ENCODE peak calls at places on chromosome 7, in eight cellular contexts. U is suprapubic skin, O is lower leg skin, Y is IMR-90, K is A549, N is erythroblast, F is body of pancreas, R is H1. Z is an unnamed sample.

GRCh38 chr7:42198974-42199668 is 37.9 kb downstream of the GLI3 start:
- DNase-seq in U (no peak), O (no peak), Y (no peak), K (no peak), N (no peak), F (no peak), R (no peak), Z (no peak)

GRCh38 chr7:66443946-66444345 is 184.7 kb upstream of the KCTD7 start:
- DNase-seq in U (no peak), O (no peak), Y (no peak), K (no peak), N (no peak), F (no peak), R (no peak), Z (no peak)

GRCh38 chr7:30406664-30407425 is 71.7 kb downstream of the NOD1 start:
- DNase-seq in U (no peak), O (peak), Y (no peak), K (no peak), N (no peak), F (no peak), R (no peak), Z (no peak)

GRCh38 chr7:75725306-75725705 is 13.4 kb downstream of the HIP1 start:
- DNase-seq in U (no peak), O (no peak), Y (no peak), K (no peak), N (no peak), F (no peak), R (no peak), Z (no peak)

GRCh38 chr7:12770227-12770975 is 83.0 kb downstream of the ARL4A start:
- DNase-seq in U (no peak), O (no peak), Y (no peak), K (peak), N (no peak), F (peak), R (no peak), Z (no peak)

GRCh38 chr7:5526190-5527037 is 102.8 kb upstream of the TNRC18 start:
- DNase-seq in U (no peak), O (peak), Y (peak), K (peak), N (peak), F (peak), R (no peak), Z (no peak)

GRCh38 chr7:156816943-156817572 is 75.9 kb downstream of the LMBR1 start:
- DNase-seq in U (no peak), O (no peak), Y (peak), K (no peak), N (peak), F (no peak), R (no peak), Z (no peak)

GRCh38 chr7:133134810-133135209 is 52.9 kb upstream of the CHCHD3 start:
- DNase-seq in U (no peak), O (no peak), Y (no peak), K (no peak), N (no peak), F (no peak), R (no peak), Z (no peak)

GRCh38 chr7:17769918-17770317 is 170.4 kb downstream of the SNX13 start:
- DNase-seq in U (no peak), O (peak), Y (peak), K (peak), N (peak), F (peak), R (peak), Z (peak)

GRCh38 chr7:155785536-155785935 is 26.7 kb downstream of the SHH start:
- DNase-seq in U (peak), O (no peak), Y (peak), K (no peak), N (no peak), F (no peak), R (no peak), Z (no peak)

GRCh38 chr7:9083837-9084236 is 650.4 kb downstream of the NXPH1 start:
- DNase-seq in U (no peak), O (no peak), Y (no peak), K (no peak), N (no peak), F (no peak), R (no peak), Z (no peak)

GRCh38 chr7:82699773-82700186 is 256.2 kb upstream of the CACNA2D1 start:
- DNase-seq in U (no peak), O (peak), Y (peak), K (peak), N (no peak), F (no peak), R (no peak), Z (no peak)

GRCh38 chr7:149217570-149217969 is 21.9 kb upstream of the ZNF212 start:
- DNase-seq in U (no peak), O (no peak), Y (no peak), K (no peak), N (no peak), F (no peak), R (no peak), Z (no peak)
- TF ChIP-seq POLR2A in U (no peak), O (no peak), Y (no peak), K (no peak), N (no peak), F (no peak), R (no peak), Z (no peak)

DNA sequence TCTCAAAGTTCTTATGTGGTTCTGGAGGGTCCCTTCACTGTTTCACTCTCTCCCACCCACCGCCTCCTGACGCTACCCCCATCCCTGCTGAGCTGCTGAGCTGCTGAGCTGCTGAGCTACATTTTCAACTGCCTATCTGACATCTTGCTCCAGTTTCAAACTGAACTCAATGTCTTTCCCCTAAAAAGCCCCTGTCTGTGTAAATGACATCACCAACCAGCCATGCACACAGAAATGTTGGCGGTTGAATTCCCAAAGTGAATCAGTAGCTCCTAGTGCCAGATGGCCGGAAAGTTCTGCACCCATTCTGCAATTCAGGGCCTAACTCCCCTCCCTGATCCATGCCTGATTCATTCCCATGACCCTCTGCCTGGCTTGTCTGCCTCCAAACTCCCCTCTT is 71.2 kb downstream of the WNT2 start:
- DNase-seq in U (no peak), O (no peak), Y (peak), K (no peak), N (no peak), F (no peak), R (no peak), Z (no peak)
- TF ChIP-seq POLR2A in U (no peak), O (no peak), Y (no peak), K (no peak), N (no peak), F (no peak), R (no peak), Z (no peak)

DNA sequence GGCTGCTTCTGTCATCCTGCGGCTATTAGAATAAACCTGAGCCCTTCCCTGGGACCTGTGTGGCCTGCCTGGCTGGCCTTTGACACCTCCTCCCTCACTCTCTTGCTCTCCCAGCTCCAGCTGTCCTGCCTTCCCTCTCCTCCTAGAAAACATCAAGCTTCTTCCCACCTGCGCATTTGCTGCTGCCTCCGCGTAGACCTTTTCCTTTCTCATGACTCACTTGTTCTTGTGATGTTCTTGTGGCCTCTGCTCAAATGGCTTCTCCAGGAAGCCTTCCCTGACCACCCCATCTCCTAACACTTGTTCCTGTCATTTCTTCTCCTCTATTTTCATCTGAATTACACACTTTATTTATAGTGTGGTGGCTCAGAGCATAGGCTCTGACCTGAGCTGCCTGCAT is 57.5 kb downstream of the EEPD1 start:
- DNase-seq in U (no peak), O (no peak), Y (peak), K (no peak), N (no peak), F (no peak), R (no peak), Z (no peak)
- TF ChIP-seq POLR2A in U (no peak), O (no peak), Y (no peak), K (no peak), N (no peak), F (no peak), R (no peak), Z (no peak)

DNA sequence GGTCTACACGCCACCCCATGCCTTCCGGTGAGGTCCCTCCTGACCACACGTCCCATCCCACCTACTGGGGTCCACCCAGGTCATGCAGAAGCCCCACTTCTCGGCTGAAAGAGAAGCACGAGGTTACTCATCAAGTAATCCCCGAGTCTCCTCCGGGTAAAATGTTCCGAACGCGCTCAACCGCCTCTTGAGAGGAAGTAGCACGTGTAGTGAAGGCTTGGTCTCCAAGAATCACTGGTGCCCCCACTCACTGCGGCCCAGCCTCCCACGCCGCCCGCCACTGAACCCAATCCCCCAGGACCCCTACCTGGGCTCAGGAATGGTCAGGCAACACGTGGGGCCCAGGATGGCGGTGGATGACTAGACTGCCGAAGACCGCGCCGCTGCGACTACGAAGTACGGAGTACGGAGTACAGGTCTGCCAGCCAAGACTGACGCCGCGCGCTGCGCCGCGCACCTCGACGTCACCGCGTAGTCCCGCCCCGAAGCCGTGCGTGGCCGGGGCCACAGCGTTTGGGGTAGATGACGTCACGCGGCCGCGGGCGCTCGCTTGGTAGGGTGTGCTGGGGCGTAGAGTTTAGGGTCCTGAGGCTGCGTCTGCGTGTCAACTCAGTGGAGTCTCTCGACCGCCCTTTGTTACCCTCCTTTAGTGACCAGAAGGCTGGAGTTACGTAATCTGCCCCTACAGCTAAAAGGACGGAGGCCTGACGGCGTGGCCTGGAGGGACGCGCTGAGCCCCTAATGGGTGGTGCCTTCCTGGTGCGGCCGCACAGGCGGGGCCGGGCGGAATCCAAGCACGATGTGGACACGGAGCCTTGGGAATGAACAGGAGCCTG is 7.6 kb upstream of the MYO1G start:
- DNase-seq in U (peak), O (peak), Y (peak), K (peak), N (peak), F (peak), R (peak), Z (peak)
- TF ChIP-seq POLR2A in U (peak), O (no peak), Y (peak), K (peak), N (peak), F (peak), R (peak), Z (peak)

DNA sequence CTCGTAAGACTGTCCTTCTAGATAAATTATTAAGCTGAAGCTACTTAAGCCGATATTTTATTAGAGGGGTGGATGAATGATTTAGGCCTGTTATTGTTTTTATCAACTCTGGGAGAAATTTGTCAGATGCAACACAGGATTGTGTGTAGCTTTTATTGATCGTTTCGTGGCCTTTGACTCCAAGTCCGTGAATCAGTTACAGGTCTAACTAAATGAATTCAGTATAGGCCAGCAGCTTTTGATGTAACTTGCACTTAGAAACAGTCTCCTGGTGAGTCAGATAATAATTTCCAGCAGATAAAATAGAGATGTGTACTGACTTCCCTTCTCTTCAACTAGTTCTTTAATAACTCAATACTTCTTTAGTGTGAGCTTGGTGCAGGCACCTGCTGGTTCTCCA is 341.7 kb upstream of the SMIM30 start:
- DNase-seq in U (no peak), O (no peak), Y (no peak), K (no peak), N (no peak), F (peak), R (no peak), Z (no peak)
- TF ChIP-seq POLR2A in U (no peak), O (no peak), Y (no peak), K (no peak), N (no peak), F (no peak), R (no peak), Z (no peak)

GRCh38 chr7:26197153-26198115 is 3.1 kb downstream of the HNRNPA2B1 start:
- DNase-seq in U (no peak), O (no peak), Y (no peak), K (no peak), N (no peak), F (no peak), R (no peak), Z (no peak)
- TF ChIP-seq POLR2A in U (no peak), O (no peak), Y (no peak), K (no peak), N (no peak), F (no peak), R (no peak), Z (no peak)

Z was measured in GM12891.